ENCODE peak calls at places on chromosomes 7 and 10, in ten cellular contexts. Z is A172; A is NCI-H1417; D is HTR-8/SVneo; O is AG09319; U is left cardiac atrium; N is amniotic stem cell; S is activated naive CD8-positive, alpha-beta T cell treated with anti-CD3 and anti-CD28 coated beads, Interleukin-2, amount 10 ng/mL, durations not matched to agents 7 days and 5 days; B is retina; L is hippocampal formation. F is an unnamed sample.

GRCh38 chr7:90604383-90604782 is 8.3 kb downstream of the CDK14 start:
- DNase-seq in Z (no peak), A (no peak), D (no peak), O (no peak), U (no peak), N (no peak), S (no peak), B (no peak), L (no peak), F (no peak)

GRCh38 chr10:60433684-60434083 is 44.0 kb upstream of the ANK3 start:
- DNase-seq in Z (peak; percentile 44), A (no peak), D (no peak), O (no peak), U (no peak), N (peak; percentile 34), S (no peak), B (no peak), L (no peak), F (no peak)

GRCh38 chr10:18689498-18689897 is 30.3 kb downstream of the ARL5B start:
- DNase-seq in Z (peak; percentile 52), A (peak; percentile 38), D (peak; percentile 29), O (peak; percentile 10), U (no peak), N (no peak), S (no peak), B (no peak), L (no peak), F (no peak)

GRCh38 chr10:44939691-44940401 is 19.8 kb upstream of the RASSF4 start:
- DNase-seq in Z (no peak), A (no peak), D (no peak), O (no peak), U (no peak), N (no peak), S (no peak), B (no peak), L (no peak), F (no peak)

GRCh38 chr10:14532473-14533251 is 201.9 kb upstream of the FRMD4A start:
- DNase-seq in Z (no peak), A (no peak), D (no peak), O (no peak), U (no peak), N (no peak), S (no peak), B (peak; percentile 62), L (no peak), F (no peak)

GRCh38 chr10:86108696-86109095 is 257.9 kb downstream of the GRID1 start:
- DNase-seq in Z (no peak), A (no peak), D (no peak), O (no peak), U (no peak), N (no peak), S (no peak), B (no peak), L (no peak), F (no peak)

GRCh38 chr7:27143022-27143949 is at the start of gene HOXA5:
- DNase-seq in Z (peak; percentile 91), A (peak; percentile 93), D (peak; percentile 94), O (no peak), U (no peak), N (no peak), S (no peak), B (peak; percentile 81), L (no peak), F (no peak)

GRCh38 chr10:122525788-122526187 is 34.8 kb upstream of the DMBT1 start:
- DNase-seq in Z (no peak), A (peak; percentile 4), D (no peak), O (no peak), U (no peak), N (no peak), S (no peak), B (no peak), L (no peak), F (no peak)

GRCh38 chr7:104883718-104884452 is 130.1 kb upstream of the KMT2E start:
- DNase-seq in Z (peak; percentile 81), A (peak; percentile 77), D (peak; percentile 73), O (peak; percentile 43), U (peak; percentile 91), N (peak; percentile 52), S (peak; percentile 76), B (peak; percentile 73), L (peak; percentile 84), F (peak; percentile 88)

GRCh38 chr10:131084791-131085585 is 226.5 kb downstream of the TCERG1L start:
- DNase-seq in Z (no peak), A (no peak), D (no peak), O (no peak), U (no peak), N (no peak), S (no peak), B (no peak), L (no peak), F (no peak)

GRCh38 chr10:35161906-35162305 is 35.3 kb downstream of the CREM start:
- DNase-seq in Z (no peak), A (no peak), D (no peak), O (no peak), U (no peak), N (no peak), S (no peak), B (no peak), L (no peak), F (no peak)

GRCh38 chr7:4665661-4666060 is 16.4 kb upstream of the FOXK1 start:
- DNase-seq in Z (peak; percentile 61), A (no peak), D (peak; percentile 54), O (peak; percentile 82), U (no peak), N (peak; percentile 74), S (no peak), B (peak; percentile 44), L (no peak), F (no peak)

GRCh38 chr7:151040616-151041375 is 7.5 kb upstream of the ASIC3 start:
- DNase-seq in Z (no peak), A (no peak), D (no peak), O (no peak), U (no peak), N (no peak), S (no peak), B (no peak), L (no peak), F (no peak)

GRCh38 chr7:106283831-106284515 is 810 bp downstream of the NAMPT start:
- DNase-seq in Z (peak; percentile 51), A (peak; percentile 88), D (peak; percentile 10), O (no peak), U (peak; percentile 65), N (peak; percentile 39), S (no peak), B (peak; percentile 78), L (peak; percentile 27), F (peak; percentile 63)

GRCh38 chr10:113613427-113613826 is 50.4 kb downstream of the NRAP start:
- DNase-seq in Z (no peak), A (no peak), D (no peak), O (no peak), U (no peak), N (no peak), S (no peak), B (no peak), L (no peak), F (no peak)

GRCh38 chr7:127782550-127783266 is 130.7 kb downstream of the SND1 start:
- DNase-seq in Z (no peak), A (no peak), D (no peak), O (no peak), U (no peak), N (no peak), S (no peak), B (no peak), L (no peak), F (no peak)

GRCh38 chr10:84341538-84341856 is 13.1 kb downstream of the CCSER2 start:
- DNase-seq in Z (no peak), A (no peak), D (no peak), O (no peak), U (no peak), N (no peak), S (no peak), B (no peak), L (no peak), F (no peak)

GRCh38 chr7:130397472-130397871 is 17.2 kb downstream of the CPA1 start:
- DNase-seq in Z (no peak), A (peak; percentile 77), D (no peak), O (no peak), U (no peak), N (no peak), S (no peak), B (no peak), L (no peak), F (no peak)

GRCh38 chr7:411677-412312 is 107.9 kb downstream of the PDGFA start:
- DNase-seq in Z (no peak), A (peak; percentile 16), D (no peak), O (no peak), U (peak; percentile 10), N (no peak), S (peak; percentile 20), B (no peak), L (no peak), F (peak; percentile 28)

GRCh38 chr7:33895025-33895804 is 10.1 kb upstream of the BMPER start:
- DNase-seq in Z (peak; percentile 70), A (peak; percentile 86), D (peak; percentile 64), O (no peak), U (peak; percentile 86), N (peak; percentile 53), S (peak; percentile 79), B (peak; percentile 93), L (peak; percentile 78), F (peak; percentile 83)

GRCh38 chr7:82204694-82205093 is 238.9 kb downstream of the CACNA2D1 start:
- DNase-seq in Z (peak; percentile 50), A (no peak), D (no peak), O (peak; percentile 27), U (no peak), N (no peak), S (no peak), B (no peak), L (no peak), F (no peak)

GRCh38 chr10:122780391-122780790 is 65.3 kb downstream of the CUZD1 start:
- DNase-seq in Z (peak; percentile 81), A (no peak), D (no peak), O (no peak), U (no peak), N (no peak), S (no peak), B (no peak), L (no peak), F (no peak)

GRCh38 chr10:91925022-91925320 is 1.4 kb downstream of the BTAF1 start:
- DNase-seq in Z (no peak), A (no peak), D (no peak), O (no peak), U (no peak), N (no peak), S (no peak), B (no peak), L (no peak), F (no peak)

GRCh38 chr7:120168066-120168465 is 104.9 kb upstream of the KCND2 start:
- DNase-seq in Z (no peak), A (peak; percentile 40), D (no peak), O (peak; percentile 23), U (peak; percentile 14), N (no peak), S (no peak), B (no peak), L (no peak), F (no peak)

GRCh38 chr10:89478739-89479116 is 56.7 kb downstream of the SLC16A12 start:
- DNase-seq in Z (peak; percentile 16), A (no peak), D (no peak), O (no peak), U (no peak), N (no peak), S (no peak), B (no peak), L (no peak), F (no peak)

GRCh38 chr7:45594780-45595535 is 20.8 kb downstream of the ADCY1 start:
- DNase-seq in Z (no peak), A (no peak), D (no peak), O (no peak), U (no peak), N (no peak), S (no peak), B (no peak), L (no peak), F (no peak)

GRCh38 chr7:51613911-51614344 is 297.3 kb upstream of the COBL start:
- DNase-seq in Z (no peak), A (no peak), D (no peak), O (no peak), U (no peak), N (no peak), S (no peak), B (no peak), L (no peak), F (no peak)

GRCh38 chr7:40520986-40521738 is 386.4 kb downstream of the SUGCT start:
- DNase-seq in Z (no peak), A (no peak), D (no peak), O (no peak), U (no peak), N (no peak), S (no peak), B (no peak), L (no peak), F (no peak)

F was measured in lower lobe of right lung.